ENCODE peak calls at places on chromosomes 4 and X, in five cellular contexts. Q, N, L, D and O are unnamed samples.

GRCh38 chrX:64642482-64642881 is 247.2 kb upstream of the MTMR8 start:
- DNase-seq in Q (peak; percentile 45), L (no peak), D (no peak), N (no peak), O (no peak)

GRCh38 chr4:54855221-54855854 is 197.6 kb downstream of the KIT start:
- DNase-seq in N (no peak), Q (no peak), L (no peak), D (no peak), O (no peak)

GRCh38 chr4:138222041-138222440 is 20.1 kb downstream of the SLC7A11 start:
- DNase-seq in Q (no peak), L (no peak), D (no peak), N (no peak), O (no peak)

GRCh38 chrX:71622347-71623104 is 4.2 kb upstream of the CXCR3 start:
- DNase-seq in D (peak; percentile 68), N (peak; percentile 34), Q (peak; percentile 53), L (peak; percentile 19), O (peak; percentile 57)

GRCh38 chr4:8267077-8267476 is 2.5 kb upstream of the HTRA3 start:
- DNase-seq in Q (peak; percentile 83), N (peak; percentile 81), L (peak; percentile 35), D (no peak), O (peak; percentile 32)

GRCh38 chr4:172762902-172763301 is 405.7 kb upstream of the GALNT7 start:
- DNase-seq in N (no peak), Q (no peak), D (no peak), L (no peak), O (no peak)

GRCh38 chrX:72048515-72049455 is 82.9 kb downstream of the RTL5 start:
- DNase-seq in N (no peak), Q (no peak), D (no peak), L (no peak), O (no peak)

GRCh38 chr4:124152130-124152529 is 560.4 kb downstream of the ANKRD50 start:
- DNase-seq in Q (no peak), L (no peak), N (no peak), D (no peak), O (no peak)

GRCh38 chr4:100977746-100978397 is 369.5 kb downstream of the PPP3CA start:
- DNase-seq in D (no peak), Q (no peak), L (no peak), N (no peak), O (no peak)

GRCh38 chrX:21933077-21933476 is 7.4 kb upstream of the SMS start:
- DNase-seq in D (no peak), Q (peak; percentile 62), L (no peak), N (no peak), O (no peak)

GRCh38 chr4:102429553-102429952 is 71.6 kb upstream of the NFKB1 start:
- DNase-seq in Q (no peak), D (no peak), N (no peak), L (peak; percentile 87), O (no peak)

GRCh38 chr4:41887821-41888699 is 47.2 kb upstream of the TMEM33 start:
- DNase-seq in N (no peak), D (no peak), L (peak; percentile 34), Q (no peak), O (no peak)

GRCh38 chr4:101806914-101807313 is 16.4 kb downstream of the BANK1 start:
- DNase-seq in D (peak; percentile 77), Q (no peak), N (no peak), L (no peak), O (no peak)

GRCh38 chr4:122873146-122873545 is 46.5 kb downstream of the FGF2 start:
- DNase-seq in D (no peak), N (no peak), Q (no peak), L (no peak), O (no peak)

GRCh38 chr4:169621754-169622481 is 1.5 kb downstream of the CLCN3 start:
- DNase-seq in D (no peak), L (no peak), Q (no peak), N (peak; percentile 21), O (no peak)

GRCh38 chr4:94507708-94508107 is 56.0 kb downstream of the PDLIM5 start:
- DNase-seq in D (no peak), Q (no peak), N (peak; percentile 43), L (peak; percentile 82), O (no peak)

GRCh38 chrX:111743316-111743715 is 62.3 kb downstream of the ALG13 start:
- DNase-seq in L (no peak), D (no peak), N (no peak), Q (no peak), O (no peak)

GRCh38 chr4:78032446-78032845 is 24.7 kb upstream of the FRAS1 start:
- DNase-seq in Q (no peak), N (no peak), L (no peak), D (no peak), O (no peak)

GRCh38 chr4:76420901-76421581 is at the start of gene CCDC158:
- DNase-seq in D (no peak), N (no peak), L (no peak), Q (no peak), O (no peak)

GRCh38 chrX:97234471-97235097 is 350.9 kb downstream of the RPA4 start:
- DNase-seq in D (peak; percentile 27), N (no peak), Q (no peak), L (no peak), O (no peak)

GRCh38 chrX:132665676-132666075 is 176.8 kb upstream of the MBNL3 start:
- DNase-seq in D (no peak), Q (no peak), N (no peak), L (no peak), O (no peak)

GRCh38 chr4:6303943-6304342 is 34.3 kb downstream of the WFS1 start:
- DNase-seq in N (no peak), Q (no peak), D (no peak), L (no peak), O (no peak)

GRCh38 chr4:167652267-167652666 is 418.0 kb upstream of the SPOCK3 start:
- DNase-seq in Q (no peak), D (no peak), L (no peak), N (no peak), O (no peak)

GRCh38 chrX:34578237-34578636 is 78.8 kb downstream of the TMEM47 start:
- DNase-seq in L (no peak), N (no peak), D (no peak), Q (no peak), O (no peak)

GRCh38 chrX:39144965-39145364 is 343.7 kb downstream of the MID1IP1 start:
- DNase-seq in Q (no peak), L (no peak), N (no peak), D (no peak), O (no peak)

GRCh38 chrX:15343075-15343476 is 7.8 kb upstream of the PIGA start:
- DNase-seq in L (no peak), D (no peak), N (no peak), Q (no peak), O (no peak)

GRCh38 chr4:110236324-110236723 is 37.9 kb upstream of the ELOVL6 start:
- DNase-seq in N (no peak), L (no peak), D (no peak), Q (no peak), O (no peak)

GRCh38 chr4:48985976-48986653 is at the start of gene CWH43:
- DNase-seq in Q (peak; percentile 80), N (no peak), D (no peak), L (no peak), O (no peak)

GRCh38 chr4:165631912-165632311 is 241.1 kb upstream of the TLL1 start:
- DNase-seq in L (no peak), Q (no peak), N (no peak), D (no peak), O (no peak)

GRCh38 chr4:127309360-127310095 is 323.2 kb upstream of the INTU start:
- DNase-seq in Q (no peak), N (no peak), D (no peak), L (peak; percentile 21), O (no peak)
- H3K27me3 ChIP-seq in Q (no peaks in the 10 kb centered on the region), N (no peaks in the 10 kb centered on the region), D (no peaks in the 10 kb centered on the region), L (no peaks in the 10 kb centered on the region), O (no peaks in the 10 kb centered on the region)

DNA sequence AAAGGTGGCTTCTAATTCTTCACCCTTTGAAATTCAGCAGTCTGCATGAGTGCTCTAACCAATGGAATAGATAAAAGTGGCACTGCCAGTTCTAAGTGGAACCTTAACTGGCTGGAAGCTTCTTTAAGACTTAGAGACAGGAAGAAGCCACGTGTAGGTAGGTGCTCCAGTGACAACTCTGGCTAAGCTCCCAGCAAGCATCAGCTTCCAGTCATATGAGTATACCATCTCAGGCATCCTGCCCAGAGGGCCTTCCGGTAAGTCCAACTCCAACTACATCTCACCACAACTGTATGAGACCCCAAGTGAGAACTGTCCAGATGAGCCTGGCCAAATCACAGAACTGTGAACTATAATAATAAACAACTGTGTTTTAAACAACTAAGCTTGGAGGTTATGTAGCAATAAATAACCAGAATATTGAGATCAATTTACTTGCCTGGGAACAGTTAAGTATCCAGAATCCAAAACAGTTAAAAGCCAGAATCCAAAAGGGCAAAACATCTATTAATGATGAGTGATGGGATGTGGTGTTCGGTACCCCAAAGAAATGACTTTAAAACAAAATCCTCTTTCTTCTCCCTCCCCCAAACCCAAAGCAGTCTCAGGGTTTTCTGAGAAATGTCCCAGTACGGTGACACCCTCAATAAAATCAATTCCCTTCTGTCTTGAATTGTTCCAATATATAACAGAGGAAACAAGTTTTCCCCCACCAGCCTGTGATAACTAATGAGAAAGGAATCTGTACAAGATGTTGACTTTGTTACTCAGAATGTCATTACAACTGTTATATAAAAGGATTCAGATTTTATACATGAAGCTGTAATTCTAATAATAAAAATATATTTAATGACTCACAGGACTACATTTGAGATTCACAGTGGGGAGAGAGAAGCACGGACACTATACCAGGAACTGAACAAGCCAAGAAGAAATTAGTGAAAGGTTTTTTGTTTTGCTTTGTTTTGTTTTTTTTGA is 4.2 kb downstream of the TSPAN5 start:
- DNase-seq in D (no peak), N (no peak), L (peak; percentile 64), Q (no peak), O (no peak)
- TF ChIP-seq ZNF274 in D (no peak), N (no peak), L (no peak), Q (no peak), O (no peak)

DNA sequence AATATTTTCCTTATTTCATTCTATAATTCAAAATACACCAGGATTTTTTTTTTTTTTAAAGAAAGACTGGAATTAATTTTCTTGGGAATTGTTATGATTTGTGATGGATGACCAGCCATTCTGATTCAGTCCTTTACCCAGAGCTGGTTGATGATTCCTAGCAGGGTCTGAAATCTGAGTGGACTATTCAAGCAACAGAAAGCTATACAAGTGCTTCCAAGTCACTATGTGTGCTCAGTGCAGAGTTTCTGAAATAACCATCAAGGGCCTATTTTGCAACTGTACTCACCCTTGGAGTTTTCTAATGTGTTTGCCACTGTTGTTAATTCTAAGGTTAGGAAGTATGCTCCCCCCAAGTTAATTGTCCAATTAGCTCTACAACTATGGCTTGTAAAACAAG is 137.7 kb upstream of the RAPGEF2 start:
- DNase-seq in L (no peak), Q (no peak), D (no peak), N (no peak), O (no peak)
- H3K4me1 ChIP-seq in L (no peaks in the 10 kb centered on the region), Q (no peaks in the 10 kb centered on the region), D (no peaks in the 10 kb centered on the region), N (no peaks in the 10 kb centered on the region), O (no peaks in the 10 kb centered on the region)

DNA sequence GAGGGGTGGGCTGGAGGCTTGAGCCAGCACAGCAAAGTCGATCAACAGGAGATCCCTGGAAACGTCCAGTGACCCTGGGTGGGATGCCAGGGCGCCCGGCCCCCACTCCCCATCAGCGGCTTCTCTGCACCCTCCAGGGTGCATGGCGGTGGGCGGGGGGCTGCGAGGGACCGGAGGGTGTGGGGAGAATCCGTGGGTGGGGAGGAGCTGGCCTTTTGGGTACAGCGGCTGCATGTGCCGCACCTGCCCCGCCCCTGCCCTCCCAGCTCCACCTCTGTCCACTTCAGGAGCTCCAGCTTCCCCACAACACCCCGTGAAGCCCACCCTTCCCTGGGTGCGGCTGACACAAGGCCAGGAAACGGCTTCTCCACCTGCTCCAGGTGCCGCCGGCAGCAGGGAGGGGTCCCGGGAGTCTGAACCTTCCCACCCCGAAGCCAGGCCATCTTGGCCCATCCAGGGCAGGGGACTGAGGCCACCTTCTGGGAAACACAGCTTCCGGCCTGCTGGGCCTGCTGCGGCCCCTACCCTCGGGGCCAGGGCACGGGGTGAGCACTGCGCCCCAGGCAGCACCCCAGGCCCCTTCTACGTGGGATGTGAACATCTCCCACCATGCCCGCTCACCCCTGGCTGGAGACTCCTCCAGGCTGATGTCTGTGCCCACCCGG is 34.6 kb downstream of the CPLX1 start:
- DNase-seq in Q (no peak), L (no peak), D (no peak), N (no peak), O (no peak)
- H3K27me3 ChIP-seq in Q (peaks cover 70% of the 10 kb centered on the region), L (no peaks in the 10 kb centered on the region), D (peaks cover 3% of the 10 kb centered on the region), N (peaks cover 15% of the 10 kb centered on the region), O (peaks cover 44% of the 10 kb centered on the region)